ENCODE peak calls at places on chromosome 11, in four cellular contexts. One of them, this sample, is unnamed.

GRCh38 chr11:119849872-119850271 is 120.9 kb upstream of the NECTIN1 start:
- DNase-seq in transverse colon: no peak
- DNase-seq in RPMI8226: no peak
- DNase-seq in amniotic stem cell: no peak
- DNase-seq in this sample: no peak

GRCh38 chr11:30452114-30452513 is 129.2 kb downstream of the ARL14EP start:
- DNase-seq in amniotic stem cell: no peak
- DNase-seq in RPMI8226: no peak
- DNase-seq in transverse colon: no peak
- DNase-seq in this sample: no peak

GRCh38 chr11:128318856-128319474 is 268.4 kb downstream of the ETS1 start:
- DNase-seq in transverse colon: no peak
- DNase-seq in RPMI8226: no peak
- DNase-seq in amniotic stem cell: no peak
- DNase-seq in this sample: no peak

GRCh38 chr11:65538232-65538914 is 13.5 kb downstream of the SCYL1 start:
- DNase-seq in amniotic stem cell: no peak
- DNase-seq in transverse colon: no peak
- DNase-seq in RPMI8226: no peak
- DNase-seq in this sample: no peak

GRCh38 chr11:27916541-27917100 is 191.3 kb downstream of the KIF18A start:
- DNase-seq in transverse colon: no peak
- DNase-seq in amniotic stem cell: no peak
- DNase-seq in RPMI8226: no peak
- DNase-seq in this sample: no peak

GRCh38 chr11:27254744-27255446 is 108.1 kb downstream of the CCDC34 start:
- DNase-seq in amniotic stem cell: peak
- DNase-seq in transverse colon: no peak
- DNase-seq in RPMI8226: no peak
- DNase-seq in this sample: no peak

GRCh38 chr11:37786214-37786755 is 1188.2 kb upstream of the RAG2 start:
- DNase-seq in RPMI8226: no peak
- DNase-seq in amniotic stem cell: peak
- DNase-seq in transverse colon: no peak
- DNase-seq in this sample: no peak

GRCh38 chr11:102155676-102156075 is 45.4 kb downstream of the YAP1 start:
- DNase-seq in transverse colon: no peak
- DNase-seq in amniotic stem cell: no peak
- DNase-seq in RPMI8226: no peak
- DNase-seq in this sample: no peak

GRCh38 chr11:59102259-59102765 is 4.7 kb upstream of the FAM111B start:
- DNase-seq in transverse colon: peak
- DNase-seq in RPMI8226: peak
- DNase-seq in amniotic stem cell: peak
- DNase-seq in this sample: peak

GRCh38 chr11:36878747-36879146 is 280.7 kb upstream of the RAG2 start:
- DNase-seq in amniotic stem cell: no peak
- DNase-seq in RPMI8226: no peak
- DNase-seq in transverse colon: no peak
- DNase-seq in this sample: no peak

GRCh38 chr11:71279916-71280645 is 27.7 kb upstream of the SHANK2 start:
- DNase-seq in transverse colon: no peak
- DNase-seq in amniotic stem cell: no peak
- DNase-seq in RPMI8226: no peak
- DNase-seq in this sample: no peak

GRCh38 chr11:69245491-69246345 is 48.2 kb upstream of the MYEOV start:
- DNase-seq in RPMI8226: no peak
- DNase-seq in transverse colon: no peak
- DNase-seq in amniotic stem cell: no peak
- DNase-seq in this sample: no peak

GRCh38 chr11:20031155-20032001 is 128.9 kb downstream of the DBX1 start:
- DNase-seq in transverse colon: no peak
- DNase-seq in amniotic stem cell: peak
- DNase-seq in RPMI8226: no peak
- DNase-seq in this sample: no peak

GRCh38 chr11:119727523-119728081 is 1.4 kb downstream of the NECTIN1 start:
- DNase-seq in transverse colon: peak
- DNase-seq in amniotic stem cell: no peak
- DNase-seq in RPMI8226: peak
- DNase-seq in this sample: no peak

GRCh38 chr11:90701040-90701439 is 478.2 kb upstream of the CHORDC1 start:
- DNase-seq in transverse colon: no peak
- DNase-seq in RPMI8226: no peak
- DNase-seq in amniotic stem cell: no peak
- DNase-seq in this sample: no peak

GRCh38 chr11:95531116-95531515 is 258.5 kb downstream of the FAM76B start:
- DNase-seq in RPMI8226: no peak
- DNase-seq in amniotic stem cell: no peak
- DNase-seq in transverse colon: no peak
- DNase-seq in this sample: no peak

GRCh38 chr11:125626381-125626950 is 1.5 kb downstream of the CHEK1 start:
- DNase-seq in transverse colon: no peak
- DNase-seq in amniotic stem cell: peak
- DNase-seq in RPMI8226: peak
- DNase-seq in this sample: no peak

GRCh38 chr11:95324826-95325225 is 93.8 kb upstream of the SESN3 start:
- DNase-seq in amniotic stem cell: no peak
- DNase-seq in transverse colon: no peak
- DNase-seq in RPMI8226: no peak
- DNase-seq in this sample: no peak

GRCh38 chr11:92317222-92317621 is 92.6 kb downstream of the FAT3 start:
- DNase-seq in transverse colon: no peak
- DNase-seq in amniotic stem cell: no peak
- DNase-seq in RPMI8226: no peak
- DNase-seq in this sample: no peak

GRCh38 chr11:28090052-28090749 is 17.8 kb downstream of the KIF18A start:
- DNase-seq in RPMI8226: no peak
- DNase-seq in transverse colon: no peak
- DNase-seq in amniotic stem cell: no peak
- DNase-seq in this sample: no peak

GRCh38 chr11:608751-609354 is 6.9 kb downstream of the IRF7 start:
- DNase-seq in amniotic stem cell: no peak
- DNase-seq in RPMI8226: no peak
- DNase-seq in transverse colon: no peak
- DNase-seq in this sample: no peak

GRCh38 chr11:78594814-78595213 is 20.1 kb upstream of the NARS2 start:
- DNase-seq in amniotic stem cell: no peak
- DNase-seq in RPMI8226: no peak
- DNase-seq in transverse colon: no peak
- DNase-seq in this sample: no peak